ENCODE peak calls at places on chromosome X, in four cellular contexts. L is H54, C is HCT116, F is K562. K is an unnamed sample.

GRCh38 chrX:132716006-132716405 is 227.2 kb upstream of the MBNL3 start:
- DNase-seq in L (no peak), C (no peak), F (no peak), K (no peak)

GRCh38 chrX:17039826-17040225 is 93.4 kb downstream of the REPS2 start:
- DNase-seq in F (no peak), L (no peak), C (no peak), K (no peak)

GRCh38 chrX:96957718-96958117 is 74.0 kb downstream of the RPA4 start:
- DNase-seq in L (no peak), F (no peak), C (no peak), K (no peak)

GRCh38 chrX:21479695-21480280 is 105.6 kb downstream of the CNKSR2 start:
- DNase-seq in F (no peak), L (no peak), C (no peak), K (no peak)

GRCh38 chrX:97401154-97401553 is 517.4 kb downstream of the RPA4 start:
- DNase-seq in F (no peak), C (no peak), L (no peak), K (no peak)

GRCh38 chrX:150871341-150871811 is 27.1 kb downstream of the CD99L2 start:
- DNase-seq in L (no peak), C (no peak), F (no peak), K (no peak)

GRCh38 chrX:101744085-101744484 is 84.4 kb upstream of the ARMCX2 start:
- DNase-seq in F (no peak), L (no peak), C (no peak), K (no peak)

GRCh38 chrX:45229348-45229747 is 28.7 kb upstream of the DIPK2B start:
- DNase-seq in C (no peak), L (no peak), F (no peak), K (no peak)

GRCh38 chrX:11105080-11105479 is 6.1 kb upstream of the HCCS start:
- DNase-seq in F (peak), C (no peak), L (no peak), K (no peak)

GRCh38 chrX:109357714-109358113 is 124.2 kb downstream of the GUCY2F start:
- DNase-seq in L (no peak), C (no peak), F (no peak), K (no peak)

DNA sequence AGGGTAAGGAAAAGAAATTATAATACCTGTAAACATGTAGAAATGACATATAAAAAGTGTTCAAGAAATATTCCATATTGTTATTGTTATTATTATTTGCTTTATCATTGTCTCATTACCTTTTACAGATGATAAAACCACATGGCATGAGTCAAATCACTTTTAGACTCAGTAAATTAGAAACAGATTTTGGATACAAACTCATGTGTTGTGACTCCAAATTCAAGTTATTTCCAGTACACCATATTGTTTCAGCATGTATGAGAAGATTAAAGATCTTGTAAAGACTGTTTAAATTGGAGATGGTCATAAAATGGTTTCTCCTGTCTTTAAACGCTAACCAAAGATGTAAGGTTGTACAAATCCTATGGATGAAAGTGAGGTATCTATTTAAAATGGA is 18.1 kb downstream of the PPP1R2C start:
- DNase-seq in F (no peak), L (no peak), C (no peak), K (no peak)
- TF ChIP-seq POLR2A in F (no peak), L (no peak), C (no peak), K (no peak)

GRCh38 chrX:115560211-115560977 is 580 bp upstream of the PLS3 start:
- DNase-seq in C (peak), F (no peak), L (no peak), K (no peak)

GRCh38 chrX:115561605-115562491 is 874 bp downstream of the PLS3 start:
- DNase-seq in L (no peak), F (no peak), C (no peak), K (peak)

GRCh38 chrX:115559672-115560071 is 1.3 kb upstream of the PLS3 start:
- DNase-seq in L (no peak), C (no peak), F (no peak), K (no peak)

GRCh38 chrX:115562492-115562872 is 1.5 kb downstream of the PLS3 start:
- DNase-seq in C (no peak), F (no peak), L (no peak), K (no peak)

DNA sequence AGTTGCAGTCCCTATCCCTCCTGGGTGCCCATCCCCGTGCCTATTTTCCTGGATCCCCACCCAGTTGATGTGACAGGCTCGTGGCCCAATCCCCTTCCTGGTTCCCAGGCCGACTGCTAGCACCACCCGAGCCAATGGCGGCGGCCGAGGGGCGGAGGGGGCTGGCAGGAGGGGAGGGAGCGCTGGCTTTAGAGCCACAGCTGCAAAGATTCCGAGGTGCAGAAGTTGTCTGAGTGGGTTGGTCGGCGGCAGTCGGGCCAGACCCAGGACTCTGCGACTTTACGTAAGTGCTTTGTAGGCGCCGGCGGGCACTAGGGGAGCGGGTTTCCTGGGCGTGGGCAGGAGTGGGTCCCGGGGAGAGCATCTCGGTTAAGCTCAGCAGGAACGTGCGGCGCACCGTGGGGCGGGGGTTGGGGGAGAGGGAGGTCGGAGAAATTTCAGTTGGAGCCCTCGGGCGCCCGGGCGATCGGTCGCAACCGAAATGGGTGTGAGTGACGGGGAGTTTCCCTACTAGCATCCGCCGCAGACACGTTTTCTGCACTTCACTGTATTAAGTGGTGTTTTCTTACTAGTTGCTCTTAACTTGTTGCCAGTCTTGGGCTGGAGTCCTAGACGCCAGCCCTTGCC is at the start of gene PLS3:
- DNase-seq in F (no peak), C (peak), L (peak), K (peak)
- TF ChIP-seq POLR2A in F (no peak), C (peak), L (peak), K (no peak)

DNA sequence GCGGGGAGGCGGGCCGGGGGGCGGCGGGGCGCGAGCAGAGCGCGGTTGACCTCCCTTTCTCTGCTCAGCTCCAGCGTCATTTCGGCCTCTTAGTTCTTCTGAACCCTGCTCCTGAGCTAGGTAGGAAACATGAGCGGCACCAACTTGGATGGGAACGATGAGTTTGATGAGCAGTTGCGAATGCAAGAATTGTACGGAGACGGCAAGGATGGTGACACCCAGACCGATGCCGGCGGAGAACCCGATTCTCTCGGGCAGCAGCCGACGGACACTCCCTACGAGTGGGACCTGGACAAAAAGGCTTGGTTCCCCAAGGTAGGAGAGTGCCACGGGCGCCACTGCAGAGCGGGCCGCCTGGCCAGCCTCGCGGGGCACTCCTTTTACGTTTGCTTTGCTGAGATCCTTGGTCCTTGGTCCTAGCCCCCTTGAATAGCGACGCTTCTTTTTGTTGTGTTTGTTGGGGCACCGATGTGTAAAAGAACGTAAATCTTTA is at the start of gene HTATSF1:
- DNase-seq in F (peak), C (no peak), L (no peak), K (no peak)
- TF ChIP-seq POLR2A in F (no peak), C (no peak), L (peak), K (peak)

DNA sequence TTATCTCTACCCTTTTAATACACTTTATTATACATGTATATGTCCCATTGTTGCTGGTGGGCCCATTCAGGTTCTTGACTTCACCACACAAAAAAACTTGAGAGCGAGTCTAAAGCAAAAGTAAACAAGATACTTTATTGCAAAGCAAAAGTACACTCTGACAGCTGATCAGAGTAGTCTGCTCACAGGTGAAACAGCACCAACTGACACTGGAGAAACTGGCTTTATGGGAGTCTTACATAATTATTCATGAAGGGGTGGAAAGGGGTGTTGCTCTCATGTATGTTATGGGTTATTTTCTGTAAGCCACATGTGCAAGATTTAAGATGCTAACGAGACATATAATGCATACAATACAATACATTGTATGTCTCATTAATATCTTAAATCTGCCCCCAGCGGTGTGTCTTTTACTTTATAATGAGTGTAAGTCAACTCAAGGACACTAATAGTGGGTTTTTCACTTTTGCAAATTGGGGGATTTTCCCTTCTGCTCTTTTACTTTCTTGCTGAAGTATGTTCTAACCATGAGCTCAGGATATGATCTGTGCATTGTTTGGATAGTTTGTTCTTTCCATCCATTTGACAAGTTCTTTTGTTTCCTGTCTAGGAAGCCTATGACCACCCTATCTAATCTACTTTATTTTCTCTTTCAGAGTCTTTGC is 256.1 kb upstream of the ITM2A start:
- DNase-seq in L (no peak), F (no peak), C (no peak), K (no peak)
- TF ChIP-seq POLR2A in L (no peak), F (no peak), C (no peak), K (no peak)

GRCh38 chrX:7927259-7928167 is at the start of gene PNPLA4:
- DNase-seq in L (peak), C (peak), F (peak), K (no peak)
- TF ChIP-seq POLR2A in L (peak), C (peak), F (peak), K (no peak)

DNA sequence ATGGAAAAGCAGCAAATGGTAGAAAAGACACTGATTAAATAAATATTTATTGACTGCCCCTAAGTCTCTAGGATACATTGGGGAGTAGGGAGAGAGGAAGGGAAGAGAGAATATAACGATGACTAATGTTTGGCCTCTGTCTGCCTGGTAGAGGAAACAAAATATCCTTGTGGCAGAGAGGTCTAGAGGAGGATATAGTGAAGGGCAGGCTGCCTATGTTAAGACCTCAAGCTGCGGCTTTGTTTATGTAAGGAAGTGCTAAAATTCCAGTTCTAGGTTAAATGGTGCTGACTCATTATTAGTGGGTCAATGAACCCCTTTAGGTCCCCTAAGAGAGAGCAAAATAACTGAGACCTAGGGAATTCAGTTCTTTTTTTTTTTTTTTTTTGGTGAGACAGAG is 427.3 kb upstream of the FTHL17 start:
- DNase-seq in L (no peak), C (no peak), F (no peak), K (no peak)
- TF ChIP-seq POLR2A in L (no peak), C (no peak), F (no peak), K (no peak)

GRCh38 chrX:154762529-154763296 is at the start of gene DKC1:
- DNase-seq in L (peak), C (peak), F (peak), K (no peak)
- TF ChIP-seq POLR2A in L (peak), C (no peak), F (peak), K (no peak)

DNA sequence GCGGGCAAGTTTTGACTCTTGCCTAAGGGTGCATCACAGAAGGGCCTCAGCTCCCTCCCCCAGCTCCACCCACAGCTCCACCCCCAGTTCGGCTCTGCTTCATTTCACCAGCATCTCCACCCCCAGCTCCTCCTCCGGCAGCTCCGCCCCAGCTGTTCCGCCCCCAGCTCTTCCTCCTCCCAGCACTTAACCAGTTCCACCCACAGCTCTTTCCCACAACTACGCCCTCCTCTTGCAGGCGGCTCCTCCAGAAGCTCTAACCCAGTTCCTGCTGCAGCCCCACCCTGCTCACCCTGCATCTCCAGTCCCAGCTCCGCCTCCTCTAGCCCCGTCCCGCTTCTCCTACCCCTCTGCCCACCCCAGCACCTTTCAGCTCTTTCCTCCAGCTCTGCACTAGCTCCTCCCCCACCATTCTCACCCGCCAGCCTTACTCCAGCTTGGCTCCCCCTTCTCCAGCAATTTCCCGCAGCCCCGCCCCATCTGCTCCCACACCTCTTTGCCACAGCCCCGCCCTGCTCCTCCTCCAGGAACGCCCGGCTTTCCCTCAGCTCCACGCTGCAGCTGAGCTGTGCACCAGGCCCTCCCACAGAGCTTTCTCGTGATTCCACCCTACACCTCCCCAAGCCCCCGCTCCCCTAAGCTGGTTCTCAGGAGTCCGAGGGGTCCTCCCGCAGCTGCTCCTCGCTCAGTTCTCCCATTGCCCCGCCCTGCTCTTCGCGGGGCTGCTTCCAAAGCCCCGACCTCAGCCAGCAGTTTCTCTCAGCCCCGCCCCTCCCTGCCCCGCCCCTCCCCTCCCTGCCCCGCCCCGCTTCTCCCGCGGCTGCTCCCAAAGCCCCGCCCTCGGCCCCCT is 1.3 kb upstream of the EOLA1 start:
- DNase-seq in L (peak), F (peak), C (peak), K (peak)
- TF ChIP-seq POLR2A in L (peak), F (no peak), C (no peak), K (no peak)

DNA sequence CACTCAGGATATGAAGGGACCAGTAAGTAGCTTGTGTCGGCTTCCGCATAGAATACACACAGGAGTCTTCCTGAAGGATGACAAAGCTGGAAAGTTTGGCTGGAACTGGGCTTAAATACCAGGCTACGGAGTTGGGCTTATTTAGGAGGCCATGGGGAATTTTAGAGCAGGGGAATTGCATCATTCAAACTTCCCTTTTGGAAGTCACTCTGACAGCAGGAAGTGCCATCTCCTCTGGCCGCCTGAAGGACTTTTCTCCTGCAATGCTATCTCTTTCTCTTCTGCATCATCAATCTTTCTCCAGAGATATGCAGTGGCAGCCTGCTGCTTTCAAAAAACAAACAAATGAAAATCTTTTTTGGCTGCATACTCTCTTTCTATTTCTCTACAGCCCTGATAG is 48.4 kb upstream of the PAK3 start:
- DNase-seq in F (no peak), L (no peak), C (no peak), K (no peak)
- TF ChIP-seq POLR2A in F (no peak), L (no peak), C (no peak), K (no peak)

K was measured in vagina.